ENCODE peak calls at places on chromosomes 7 and 10, in five cellular contexts. C, W, G, Y and E are unnamed samples.

GRCh38 chr7:64799-65430 is 127.5 kb upstream of the FAM20C start:
- DNase-seq in C (no peak), W (no peak), G (no peak), Y (no peak), E (no peak)

GRCh38 chr10:115950320-115950719 is 322.7 kb downstream of the GFRA1 start:
- DNase-seq in C (no peak), W (no peak), G (no peak), Y (no peak), E (no peak)

GRCh38 chr10:96512524-96512991 is 1.2 kb downstream of the TLL2 start:
- DNase-seq in C (no peak), W (peak), G (no peak), Y (no peak), E (peak)

GRCh38 chr10:378230-378929 is 243.1 kb downstream of the ZMYND11 start:
- DNase-seq in C (no peak), W (no peak), G (no peak), Y (no peak), E (no peak)

GRCh38 chr7:95509199-95509598 is 23.5 kb downstream of the ASB4 start:
- DNase-seq in C (no peak), W (no peak), G (peak), Y (no peak), E (peak)

GRCh38 chr7:17523813-17524741 is 225.6 kb downstream of the AHR start:
- DNase-seq in C (no peak), W (no peak), G (peak), Y (no peak), E (peak)

GRCh38 chr7:74094224-74095095 is 10.9 kb downstream of the LIMK1 start:
- DNase-seq in C (peak), W (peak), G (peak), Y (peak), E (peak)

GRCh38 chr7:97118306-97118917 is 914 bp downstream of the SDHAF3 start:
- DNase-seq in C (no peak), W (no peak), G (no peak), Y (no peak), E (peak)

GRCh38 chr7:113321201-113321600 is 202.8 kb upstream of the SMIM30 start:
- DNase-seq in C (no peak), W (no peak), G (no peak), Y (no peak), E (no peak)

GRCh38 chr10:77105756-77106155 is 531.9 kb downstream of the KCNMA1 start:
- DNase-seq in C (peak), W (no peak), G (no peak), Y (no peak), E (no peak)

GRCh38 chr7:81791578-81792524 is 22.0 kb upstream of the HGF start:
- DNase-seq in C (no peak), W (no peak), G (no peak), Y (no peak), E (peak)

GRCh38 chr10:1180836-1181235 is 124.7 kb downstream of the WDR37 start:
- DNase-seq in C (no peak), W (peak), G (no peak), Y (peak), E (no peak)

GRCh38 chr7:29208410-29209250 is 14.1 kb downstream of the CHN2 start:
- DNase-seq in C (no peak), W (peak), G (no peak), Y (no peak), E (no peak)

GRCh38 chr10:72932259-72933015 is 22.2 kb downstream of the PLA2G12B start:
- DNase-seq in C (no peak), W (no peak), G (no peak), Y (no peak), E (no peak)

GRCh38 chr7:137696376-137696775 is 150.4 kb downstream of the DGKI start:
- DNase-seq in C (no peak), W (no peak), G (no peak), Y (no peak), E (no peak)

GRCh38 chr10:12717981-12718707 is 283.4 kb downstream of the CCDC3 start:
- DNase-seq in C (no peak), W (no peak), G (peak), Y (no peak), E (no peak)

GRCh38 chr10:47369251-47369894 is 14.7 kb downstream of the ZNF488 start:
- DNase-seq in C (no peak), W (peak), G (no peak), Y (peak), E (no peak)

GRCh38 chr10:132113206-132113605 is 47.5 kb downstream of the JAKMIP3 start:
- DNase-seq in C (no peak), W (peak), G (no peak), Y (no peak), E (no peak)

GRCh38 chr7:129951076-129952011 is 1.4 kb downstream of the UBE2H start:
- DNase-seq in C (no peak), W (peak), G (peak), Y (no peak), E (peak)

GRCh38 chr10:73854310-73854709 is 20.0 kb downstream of the CAMK2G start:
- DNase-seq in C (no peak), W (peak), G (no peak), Y (no peak), E (no peak)

GRCh38 chr10:122504551-122504950 is 43.2 kb downstream of the HTRA1 start:
- DNase-seq in C (peak), W (peak), G (peak), Y (peak), E (no peak)

GRCh38 chr10:114624941-114625780 is 32.9 kb downstream of the ABLIM1 start:
- DNase-seq in C (no peak), W (no peak), G (peak), Y (no peak), E (no peak)

DNA sequence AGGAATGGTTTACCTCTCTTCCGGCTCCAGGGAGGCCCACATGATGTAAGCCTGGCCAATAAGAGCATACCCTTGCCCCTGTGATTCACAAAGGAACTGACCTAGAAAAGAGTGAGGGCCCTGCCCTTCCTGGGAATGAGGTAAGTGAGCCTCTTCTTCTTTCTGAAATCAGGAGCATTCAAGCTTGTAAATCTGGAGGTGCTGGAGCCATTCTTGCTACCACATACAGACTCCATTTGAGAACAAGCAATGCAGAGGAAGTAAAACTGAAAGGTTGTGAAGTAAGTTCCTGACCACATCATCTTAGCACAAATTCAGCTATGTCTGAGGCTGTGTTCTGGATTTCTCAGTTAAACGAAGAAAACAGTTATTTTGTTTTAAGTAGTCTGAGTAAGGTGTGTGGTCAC is 132.2 kb downstream of the CD36 start:
- DNase-seq in C (no peak), W (no peak), G (no peak), Y (no peak), E (peak)
- TF ChIP-seq CTCF in C (no peak), W (no peak), G (no peak), Y (no peak), E (no peak)

GRCh38 chr10:43827853-43828252 is 179.2 kb upstream of the ZNF32 start:
- DNase-seq in C (no peak), W (no peak), G (no peak), Y (no peak), E (no peak)

GRCh38 chr10:43823237-43823605 is 174.5 kb upstream of the ZNF32 start:
- DNase-seq in C (peak), W (no peak), G (no peak), Y (no peak), E (no peak)

GRCh38 chr10:43825984-43826383 is 177.3 kb upstream of the ZNF32 start:
- DNase-seq in C (no peak), W (no peak), G (no peak), Y (no peak), E (no peak)

GRCh38 chr10:43824934-43825333 is 176.3 kb upstream of the ZNF32 start:
- DNase-seq in C (no peak), W (peak), G (no peak), Y (no peak), E (no peak)

GRCh38 chr10:43825421-43825820 is 176.7 kb upstream of the ZNF32 start:
- DNase-seq in C (no peak), W (no peak), G (no peak), Y (no peak), E (no peak)
- H3K4me3 ChIP-seq in C (no peak), W (no peak), G (no peak), Y (no peak), E (no peak)

DNA sequence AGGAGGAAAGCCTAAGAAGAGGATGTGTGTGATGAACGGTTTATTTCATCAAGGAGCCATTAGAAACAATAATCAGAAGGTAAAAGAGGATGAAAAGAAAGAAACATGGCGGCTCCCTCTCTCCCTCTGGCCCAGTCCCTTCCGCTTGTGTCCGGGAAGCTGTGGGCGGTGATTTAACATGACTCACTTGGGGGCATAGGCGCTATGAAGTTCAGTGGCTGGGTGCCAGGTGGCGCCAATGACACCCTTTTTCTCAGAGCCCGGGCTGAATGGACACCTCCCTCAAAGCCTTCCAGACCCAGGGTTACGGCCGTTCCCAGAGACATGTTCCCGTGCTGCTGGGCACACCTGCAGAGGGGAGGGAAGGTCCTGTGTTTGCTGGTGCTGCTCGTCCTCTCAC is 244.0 kb downstream of the SKAP2 start:
- DNase-seq in C (no peak), W (no peak), G (no peak), Y (no peak), E (no peak)
- TF ChIP-seq CTCF in C (no peak), W (no peak), G (no peak), Y (no peak), E (no peak)

GRCh38 chr7:27098493-27099223 is 2.9 kb upstream of the HOXA1 start:
- DNase-seq in C (no peak), W (peak), G (peak), Y (no peak), E (no peak)
- H3K4me3 ChIP-seq in C (no peak), W (peak), G (peak), Y (peak), E (no peak)

DNA sequence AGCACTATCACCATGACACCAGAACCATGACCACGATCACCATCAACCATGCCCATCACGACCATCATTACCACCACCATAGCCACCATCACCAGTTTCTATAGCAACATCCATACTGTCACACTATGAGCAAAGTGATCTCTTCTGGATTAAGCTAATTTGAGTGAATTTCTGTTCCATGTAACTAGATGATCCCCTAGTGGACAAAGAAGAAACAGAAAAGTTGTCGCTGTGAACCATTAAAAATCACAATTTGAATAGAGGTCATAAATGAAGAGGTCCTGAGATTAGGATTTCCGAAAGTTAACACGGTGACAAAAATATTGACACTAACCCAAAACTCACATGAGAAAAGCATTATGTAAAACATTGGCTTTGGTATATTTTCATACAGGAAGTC is 77.6 kb downstream of the CLRN3 start:
- DNase-seq in C (no peak), W (no peak), G (no peak), Y (no peak), E (no peak)
- TF ChIP-seq CTCF in C (no peak), W (no peak), G (peak), Y (no peak), E (peak)

GRCh38 chr7:51317582-51317910 is 937 bp upstream of the COBL start:
- DNase-seq in C (no peak), W (no peak), G (no peak), Y (no peak), E (no peak)
- H3K4me3 ChIP-seq in C (no peak), W (no peak), G (no peak), Y (no peak), E (no peak)

GRCh38 chr7:134019251-134019650 is 107.9 kb upstream of the LRGUK start:
- DNase-seq in C (no peak), W (no peak), G (no peak), Y (no peak), E (no peak)

GRCh38 chr7:134018321-134018720 is 108.8 kb upstream of the LRGUK start:
- DNase-seq in C (no peak), W (no peak), G (no peak), Y (no peak), E (no peak)

GRCh38 chr7:134014935-134015334 is 112.2 kb upstream of the LRGUK start:
- DNase-seq in C (no peak), W (no peak), G (peak), Y (no peak), E (no peak)

GRCh38 chr7:134016942-134017303 is 110.2 kb upstream of the LRGUK start:
- DNase-seq in C (no peak), W (no peak), G (no peak), Y (no peak), E (no peak)

GRCh38 chr7:134016223-134016941 is 110.8 kb upstream of the LRGUK start:
- DNase-seq in C (no peak), W (no peak), G (peak), Y (no peak), E (peak)
- TF ChIP-seq CTCF in C (peak), W (no peak), G (peak), Y (no peak), E (peak)

DNA sequence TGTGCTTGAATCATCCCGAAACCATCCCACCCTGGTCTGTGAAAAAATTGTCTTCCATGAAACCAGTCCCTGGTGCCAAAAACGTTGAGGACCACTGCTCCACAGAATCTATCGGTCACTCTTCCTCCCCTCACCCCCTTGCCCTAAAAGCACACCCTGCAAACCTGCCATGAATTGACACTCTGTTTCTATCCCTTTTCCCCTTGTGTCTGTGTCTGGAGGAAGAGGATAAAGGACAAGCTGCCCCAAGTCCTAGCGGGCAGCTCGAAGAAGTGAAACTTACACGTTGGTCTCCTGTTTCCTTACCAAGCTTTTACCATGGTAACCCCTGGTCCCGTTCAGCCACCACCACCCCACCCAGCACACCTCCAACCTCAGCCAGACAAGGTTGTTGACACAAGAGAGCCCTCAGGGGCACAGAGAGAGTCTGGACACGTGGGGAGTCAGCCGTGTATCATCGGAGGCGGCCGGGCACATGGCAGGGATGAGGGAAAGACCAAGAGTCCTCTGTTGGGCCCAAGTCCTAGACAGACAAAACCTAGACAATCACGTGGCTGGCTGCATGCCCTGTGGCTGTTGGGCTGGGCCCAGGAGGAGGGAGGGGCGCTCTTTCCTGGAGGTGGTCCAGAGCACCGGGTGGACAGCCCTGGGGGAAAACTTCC is 784 bp upstream of the SERPINE1 start:
- DNase-seq in C (no peak), W (peak), G (peak), Y (no peak), E (peak)
- H3K4me3 ChIP-seq in C (no peak), W (no peak), G (no peak), Y (no peak), E (no peak)

DNA sequence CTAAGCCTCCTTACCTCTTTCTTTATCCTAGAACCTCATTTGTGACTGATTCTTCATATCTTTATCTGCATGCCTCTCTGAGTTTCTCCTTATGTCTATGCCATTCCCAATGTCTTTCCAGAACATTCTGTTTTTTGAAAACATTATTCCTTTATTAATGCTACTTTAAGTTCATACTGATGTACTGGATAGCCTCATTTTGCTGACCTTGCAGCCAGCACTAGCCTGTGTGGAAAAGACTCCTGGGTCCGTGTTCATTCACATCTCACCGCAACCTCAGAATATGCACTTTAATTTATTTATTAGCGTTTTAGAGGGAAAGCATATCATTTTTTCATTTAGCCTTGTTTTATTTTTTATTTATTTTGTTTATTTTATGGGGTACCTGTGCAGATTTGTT is 208.1 kb upstream of the NPVF start:
- DNase-seq in C (no peak), W (no peak), G (no peak), Y (no peak), E (no peak)
- TF ChIP-seq CTCF in C (no peak), W (no peak), G (no peak), Y (no peak), E (no peak)